ENCODE peak calls at places on chromosomes 12 and 14, in seven cellular contexts. Z is ovary, J is left lung, F is lower leg skin, W is upper lobe of right lung, G is cardiac fibroblast, V is lower lobe of right lung. H is an unnamed sample.

GRCh38 chr12:42546709-42547108 is 42.8 kb downstream of the PRICKLE1 start:
- DNase-seq in Z (no peak), J (no peak), F (no peak), W (no peak), G (no peak), V (no peak), H (no peak)

GRCh38 chr14:85250369-85250768 is 279.6 kb upstream of the FLRT2 start:
- DNase-seq in Z (no peak), J (no peak), F (no peak), W (no peak), G (no peak), V (no peak), H (no peak)

GRCh38 chr14:101554991-101555668 is 6.2 kb upstream of the DIO3 start:
- DNase-seq in Z (no peak), J (peak), F (no peak), W (no peak), G (no peak), V (no peak), H (no peak)

GRCh38 chr12:52582971-52583456 is 9.4 kb upstream of the KRT74 start:
- DNase-seq in Z (no peak), J (no peak), F (peak), W (peak), G (peak), V (no peak), H (peak)

GRCh38 chr12:53502331-53502730 is 1.2 kb downstream of the TARBP2 start:
- DNase-seq in Z (peak), J (no peak), F (no peak), W (peak), G (peak), V (no peak), H (no peak)

GRCh38 chr12:49932746-49933145 is 17.8 kb upstream of the AQP2 start:
- DNase-seq in Z (no peak), J (peak), F (no peak), W (peak), G (no peak), V (no peak), H (no peak)

GRCh38 chr14:60684203-60684602 is 34.9 kb upstream of the SIX1 start:
- DNase-seq in Z (no peak), J (no peak), F (no peak), W (no peak), G (no peak), V (no peak), H (no peak)

GRCh38 chr14:55846852-55847471 is 267.0 kb downstream of the KTN1 start:
- DNase-seq in Z (no peak), J (no peak), F (peak), W (no peak), G (peak), V (no peak), H (peak)

GRCh38 chr12:54935235-54935951 is 49.2 kb downstream of the TESPA1 start:
- DNase-seq in Z (no peak), J (no peak), F (no peak), W (no peak), G (peak), V (no peak), H (peak)

GRCh38 chr14:63603749-63604277 is 37.9 kb downstream of the WDR89 start:
- DNase-seq in Z (no peak), J (no peak), F (no peak), W (no peak), G (no peak), V (no peak), H (no peak)

GRCh38 chr14:88380405-88380804 is 5.1 kb upstream of the SPATA7 start:
- DNase-seq in Z (no peak), J (no peak), F (no peak), W (no peak), G (peak), V (no peak), H (no peak)

GRCh38 chr14:50396636-50397460 is at the start of gene CDKL1:
- DNase-seq in Z (peak), J (peak), F (peak), W (peak), G (peak), V (peak), H (peak)

GRCh38 chr14:94284221-94284620 is 8.8 kb downstream of the SERPINA10 start:
- DNase-seq in Z (no peak), J (no peak), F (no peak), W (no peak), G (no peak), V (no peak), H (no peak)

GRCh38 chr12:110590806-110591326 is 7.7 kb upstream of the PPTC7 start:
- DNase-seq in Z (no peak), J (no peak), F (no peak), W (no peak), G (peak), V (no peak), H (peak)

GRCh38 chr12:104604070-104604994 is 147.6 kb downstream of the CHST11 start:
- DNase-seq in Z (peak), J (no peak), F (peak), W (peak), G (peak), V (peak), H (peak)

GRCh38 chr12:102474438-102475064 is 5.8 kb downstream of the IGF1 start:
- DNase-seq in Z (no peak), J (no peak), F (no peak), W (no peak), G (no peak), V (no peak), H (no peak)

GRCh38 chr12:111788178-111788654 is 21.5 kb downstream of the ALDH2 start:
- DNase-seq in Z (peak), J (peak), F (no peak), W (no peak), G (peak), V (no peak), H (peak)

GRCh38 chr12:91852646-91853045 is 293.0 kb downstream of the BTG1 start:
- DNase-seq in Z (no peak), J (no peak), F (no peak), W (no peak), G (no peak), V (no peak), H (no peak)

GRCh38 chr12:24778486-24779304 is 170.2 kb downstream of the BCAT1 start:
- DNase-seq in Z (no peak), J (no peak), F (no peak), W (no peak), G (peak), V (no peak), H (peak)

GRCh38 chr12:119546340-119546739 is 47.2 kb upstream of the TMEM233 start:
- DNase-seq in Z (no peak), J (no peak), F (no peak), W (no peak), G (no peak), V (no peak), H (no peak)

GRCh38 chr12:113043240-113043639 is 13.3 kb upstream of the DTX1 start:
- DNase-seq in Z (no peak), J (no peak), F (no peak), W (no peak), G (no peak), V (no peak), H (no peak)

GRCh38 chr14:104111301-104112112 is 26.0 kb downstream of the ASPG start:
- DNase-seq in Z (peak), J (peak), F (no peak), W (peak), G (no peak), V (peak), H (no peak)

GRCh38 chr12:105257321-105257728 is 21.4 kb upstream of the APPL2 start:
- DNase-seq in Z (no peak), J (no peak), F (no peak), W (no peak), G (peak), V (no peak), H (no peak)

GRCh38 chr12:7716391-7716790 is 5.2 kb downstream of the DPPA3 start:
- DNase-seq in Z (no peak), J (no peak), F (no peak), W (no peak), G (no peak), V (no peak), H (peak)

GRCh38 chr12:122327494-122328385 is 61.4 kb upstream of the VPS33A start:
- DNase-seq in Z (no peak), J (no peak), F (no peak), W (no peak), G (no peak), V (no peak), H (no peak)

GRCh38 chr14:102500190-102500661 is 9.3 kb downstream of the ANKRD9 start:
- DNase-seq in Z (no peak), J (no peak), F (peak), W (peak), G (peak), V (peak), H (no peak)

GRCh38 chr14:74860899-74861733 is 14.8 kb downstream of the PROX2 start:
- DNase-seq in Z (peak), J (peak), F (peak), W (peak), G (peak), V (peak), H (peak)

GRCh38 chr14:56241441-56241840 is 123.2 kb downstream of the PELI2 start:
- DNase-seq in Z (no peak), J (no peak), F (no peak), W (no peak), G (peak), V (no peak), H (no peak)

GRCh38 chr12:116346751-116347150 is 69.3 kb upstream of the MED13L start:
- DNase-seq in Z (peak), J (no peak), F (no peak), W (no peak), G (peak), V (no peak), H (no peak)

GRCh38 chr14:65613251-65613650 is 200.7 kb downstream of the FUT8 start:
- DNase-seq in Z (no peak), J (no peak), F (no peak), W (no peak), G (peak), V (no peak), H (no peak)

DNA sequence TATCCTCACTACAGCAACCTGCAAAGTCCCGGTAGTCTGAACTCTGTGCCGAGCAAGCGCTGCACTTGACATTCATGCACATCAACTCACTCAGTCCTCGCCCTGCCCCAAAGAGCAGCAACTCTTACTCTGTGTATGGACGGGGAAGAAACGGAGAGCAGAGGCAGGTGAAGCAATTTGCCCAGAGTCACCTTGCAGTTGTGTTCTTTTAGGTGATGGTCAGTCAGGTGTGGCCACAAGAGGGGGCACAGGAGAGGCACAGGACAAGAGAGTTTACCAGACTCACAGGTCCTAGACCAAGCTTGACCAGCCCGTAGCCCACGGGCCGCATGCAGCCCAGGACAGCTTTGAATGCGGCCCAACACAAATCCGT is 39.1 kb downstream of the TSPAN11 start:
- DNase-seq in Z (no peak), J (no peak), F (no peak), W (no peak), G (no peak), V (no peak), H (no peak)
- TF ChIP-seq CTCF in Z (no peak), J (no peak), F (no peak), W (no peak), G (peak), V (no peak), H (no peak)

DNA sequence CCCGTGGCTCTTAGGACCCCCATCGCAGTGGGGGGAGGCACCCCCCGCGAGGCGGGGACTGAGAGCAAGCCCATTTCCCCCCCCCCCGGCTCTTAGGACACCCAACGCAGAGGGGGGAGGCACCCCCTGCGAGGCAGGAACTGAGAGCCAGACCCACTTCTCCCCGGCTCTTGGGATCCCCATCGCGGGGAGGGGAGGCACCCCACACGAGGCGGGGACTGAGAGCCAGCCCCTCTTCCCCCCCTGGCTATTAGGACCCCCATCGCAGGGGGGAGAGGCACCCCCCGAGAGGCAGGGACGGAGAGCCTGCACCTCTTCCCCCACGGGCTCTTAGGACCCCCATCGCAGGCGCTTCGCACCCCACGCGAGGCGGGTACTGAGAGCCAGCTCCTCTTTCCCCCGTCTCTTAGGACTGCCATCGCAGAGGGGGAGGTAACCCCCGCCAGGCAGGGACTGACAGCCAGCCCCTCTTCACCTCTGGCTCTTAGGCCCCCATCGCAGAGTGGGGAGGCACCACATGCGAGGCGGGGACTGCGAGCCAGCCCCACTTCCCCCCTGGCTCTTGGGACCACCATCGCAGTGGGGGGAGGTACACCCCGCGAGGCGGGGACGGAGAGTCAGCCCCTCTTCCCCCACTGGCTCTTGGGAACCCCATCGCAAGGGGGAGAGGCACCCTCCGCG is 46.0 kb downstream of the DDX11 start:
- DNase-seq in Z (no peak), J (peak), F (no peak), W (no peak), G (no peak), V (no peak), H (no peak)
- H3K4me3 ChIP-seq in Z (peak), J (no peak), F (no peak), W (no peak), G (no peak), V (no peak), H (no peak)

GRCh38 chr12:66273147-66273546 is 29.1 kb upstream of the HELB start:
- DNase-seq in Z (no peak), J (no peak), F (no peak), W (no peak), G (no peak), V (no peak), H (no peak)
- TF ChIP-seq CTCF in Z (no peak), J (no peak), F (no peak), W (no peak), G (no peak), V (no peak), H (no peak)

DNA sequence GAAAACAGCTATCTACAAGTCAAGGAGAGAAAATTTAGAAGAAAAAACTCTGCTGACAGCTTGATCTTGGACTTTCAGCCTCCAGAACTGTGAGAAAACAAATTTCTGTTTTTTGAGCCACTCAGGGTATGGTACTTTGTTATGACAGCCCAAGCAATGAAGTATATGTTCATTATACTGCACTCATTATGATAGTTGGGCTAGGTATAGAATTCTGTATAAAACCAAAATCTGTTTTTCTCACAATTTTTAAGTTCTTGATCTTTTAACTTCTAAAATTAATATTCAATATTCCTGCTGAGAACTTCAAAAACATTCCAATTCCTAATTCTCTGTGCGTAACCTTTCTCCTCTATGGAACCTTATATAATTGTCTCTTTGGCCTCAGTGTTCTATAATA is 200.8 kb downstream of the SLC5A8 start:
- DNase-seq in Z (no peak), J (no peak), F (no peak), W (no peak), G (no peak), V (no peak), H (no peak)
- H3K4me3 ChIP-seq in Z (no peak), J (no peak), F (no peak), W (no peak), G (no peak), V (no peak), H (no peak)

GRCh38 chr12:100138048-100138907 is 4.4 kb downstream of the BLTP3B start:
- DNase-seq in Z (no peak), J (no peak), F (no peak), W (no peak), G (peak), V (no peak), H (peak)
- TF ChIP-seq CTCF in Z (no peak), J (no peak), F (no peak), W (peak), G (peak), V (no peak), H (peak)

DNA sequence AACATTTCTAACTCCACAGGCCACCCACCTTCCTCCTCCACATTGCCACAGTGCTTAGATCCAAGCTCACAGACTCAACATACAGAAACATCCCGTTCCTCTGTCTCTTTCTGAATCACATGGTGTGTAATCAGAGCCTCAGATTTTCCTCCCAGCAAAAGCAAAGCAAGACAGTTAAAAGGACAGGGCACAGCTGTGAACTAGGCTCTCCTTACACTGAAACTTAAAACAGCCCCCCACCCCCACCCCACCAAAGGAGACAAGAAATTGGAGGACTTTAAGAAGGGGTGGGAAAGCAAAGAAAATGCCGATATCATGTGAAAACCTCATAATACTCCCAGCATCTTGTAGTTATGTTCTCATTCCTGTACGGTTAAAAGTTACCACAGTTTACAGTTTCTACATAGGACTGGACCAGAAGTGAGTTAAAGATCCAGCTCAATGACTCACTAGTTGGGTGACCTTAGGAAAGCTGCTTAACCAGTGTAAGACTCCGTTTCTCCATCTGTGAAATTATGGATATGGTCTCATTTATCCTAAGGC is 4.8 kb downstream of the YBX3 start:
- DNase-seq in Z (no peak), J (no peak), F (no peak), W (no peak), G (peak), V (no peak), H (no peak)
- H3K4me3 ChIP-seq in Z (no peak), J (no peak), F (no peak), W (no peak), G (peak), V (no peak), H (no peak)

DNA sequence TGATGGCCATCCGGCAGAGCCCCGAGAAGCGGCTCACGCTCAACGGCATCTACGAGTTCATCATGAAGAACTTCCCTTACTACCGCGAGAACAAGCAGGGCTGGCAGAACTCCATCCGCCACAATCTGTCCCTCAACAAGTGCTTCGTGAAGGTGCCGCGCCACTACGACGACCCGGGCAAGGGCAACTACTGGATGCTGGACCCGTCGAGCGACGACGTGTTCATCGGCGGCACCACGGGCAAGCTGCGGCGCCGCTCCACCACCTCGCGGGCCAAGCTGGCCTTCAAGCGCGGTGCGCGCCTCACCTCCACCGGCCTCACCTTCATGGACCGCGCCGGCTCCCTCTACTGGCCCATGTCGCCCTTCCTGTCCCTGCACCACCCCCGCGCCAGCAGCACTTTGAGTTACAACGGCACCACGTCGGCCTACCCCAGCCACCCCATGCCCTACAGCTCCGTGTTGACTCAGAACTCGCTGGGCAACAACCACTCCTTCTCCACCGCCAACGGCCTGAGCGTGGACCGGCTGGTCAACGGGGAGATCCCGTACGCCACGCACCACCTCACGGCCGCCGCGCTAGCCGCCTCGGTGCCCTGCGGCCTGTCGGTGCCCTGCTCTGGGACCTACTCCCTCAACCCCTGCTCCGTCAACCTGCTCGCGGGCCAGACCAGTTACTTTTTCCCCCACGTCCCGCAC is 1.4 kb downstream of the FOXG1 start:
- DNase-seq in Z (no peak), J (peak), F (no peak), W (no peak), G (no peak), V (no peak), H (no peak)
- TF ChIP-seq CTCF in Z (no peak), J (no peak), F (no peak), W (no peak), G (no peak), V (no peak), H (no peak)

DNA sequence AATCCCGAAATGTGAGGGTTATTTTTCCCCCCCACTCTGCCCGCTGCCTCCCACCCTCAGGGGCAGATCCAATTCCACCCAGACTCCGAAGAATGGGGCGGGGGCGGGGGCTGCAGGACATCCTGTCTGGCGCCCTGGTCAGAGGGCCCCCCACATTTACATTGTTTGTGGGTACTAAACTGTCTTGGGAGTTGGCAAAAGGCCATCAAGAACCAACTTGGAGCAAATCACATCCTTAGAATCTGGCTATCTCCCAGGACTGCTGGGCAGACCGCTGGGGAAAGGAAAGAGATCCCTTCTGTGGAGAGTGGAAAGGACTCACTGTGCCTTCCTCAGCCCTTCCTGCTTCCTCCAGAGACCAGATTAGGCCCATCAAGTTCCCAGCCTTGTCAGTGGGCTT is 2.4 kb downstream of the EMP1 start:
- DNase-seq in Z (no peak), J (no peak), F (no peak), W (no peak), G (peak), V (no peak), H (no peak)
- H3K4me3 ChIP-seq in Z (peak), J (peak), F (peak), W (peak), G (peak), V (peak), H (no peak)